ENCODE peak calls at places on chromosomes 16 and 17, in eight cellular contexts. R is right cardiac atrium, Z is IMR-90, T is aorta, S is lung, V is Peyer's patch, Q is spleen, B is hepatocyte. O is an unnamed sample. For H3K4me1, the result is how much of the 10 kb centered on the place peaks cover.

GRCh38 chr17:65020284-65020683 is 36.3 kb downstream of the GNA13 start:
- DNase-seq in Q (no peak), V (no peak), T (no peak), Z (peak), S (no peak), R (no peak), B (peak), O (no peak)

GRCh38 chr17:2689411-2690164 is 22.0 kb downstream of the CLUH start:
- DNase-seq in R (peak), Z (no peak), S (no peak), V (peak), B (peak), T (peak), Q (peak), O (no peak)

GRCh38 chr17:607341-608060 is 107.1 kb downstream of the VPS53 start:
- DNase-seq in R (no peak), S (no peak), V (no peak), T (no peak), B (no peak), Q (no peak), Z (peak), O (no peak)

GRCh38 chr16:56657555-56658430 is at the start of gene MT1F:
- DNase-seq in S (peak), T (peak), Z (peak), B (peak), V (peak), R (peak), Q (peak), O (peak)

GRCh38 chr16:56950881-56951771 is 10.6 kb upstream of the CETP start:
- DNase-seq in T (peak), S (peak), Q (peak), R (peak), Z (peak), B (peak), V (peak), O (peak)

GRCh38 chr17:29084476-29085148 is 41.7 kb downstream of the PIPOX start:
- DNase-seq in V (no peak), S (no peak), T (no peak), Q (no peak), B (peak), R (no peak), Z (peak), O (no peak)

GRCh38 chr17:76163919-76164318 is 22.9 kb upstream of the FOXJ1 start:
- DNase-seq in V (no peak), Z (no peak), R (no peak), T (no peak), Q (no peak), S (no peak), B (no peak), O (no peak)

GRCh38 chr17:72150632-72151460 is 30.0 kb downstream of the SOX9 start:
- DNase-seq in T (no peak), B (no peak), S (no peak), V (no peak), R (no peak), Q (no peak), Z (no peak), O (no peak)

GRCh38 chr16:16029431-16030011 is 80.1 kb downstream of the ABCC1 start:
- DNase-seq in Q (no peak), Z (peak), V (no peak), S (no peak), T (no peak), R (no peak), B (no peak), O (no peak)

GRCh38 chr17:47935961-47936360 is 5.4 kb upstream of the PNPO start:
- DNase-seq in S (no peak), V (no peak), T (no peak), R (no peak), Z (peak), Q (no peak), B (no peak), O (no peak)

GRCh38 chr16:19885456-19886060 is 910 bp upstream of the GPRC5B start:
- DNase-seq in T (no peak), Z (no peak), Q (peak), B (no peak), V (no peak), S (no peak), R (peak), O (no peak)

GRCh38 chr17:82871776-82872561 is 32.1 kb upstream of the ZNF750 start:
- DNase-seq in S (no peak), Q (peak), B (no peak), V (no peak), R (peak), Z (no peak), T (no peak), O (no peak)

GRCh38 chr17:82875418-82875856 is 35.6 kb upstream of the ZNF750 start:
- DNase-seq in Q (peak), Z (no peak), B (peak), R (no peak), T (no peak), S (peak), V (no peak), O (peak)

GRCh38 chr17:82872591-82873520 is 33.0 kb upstream of the ZNF750 start:
- DNase-seq in S (no peak), Q (no peak), Z (no peak), R (no peak), T (no peak), V (peak), B (no peak), O (no peak)

GRCh38 chr17:82874011-82874835 is 34.4 kb upstream of the ZNF750 start:
- DNase-seq in B (no peak), Z (no peak), T (no peak), S (peak), R (peak), V (no peak), Q (peak), O (peak)

DNA sequence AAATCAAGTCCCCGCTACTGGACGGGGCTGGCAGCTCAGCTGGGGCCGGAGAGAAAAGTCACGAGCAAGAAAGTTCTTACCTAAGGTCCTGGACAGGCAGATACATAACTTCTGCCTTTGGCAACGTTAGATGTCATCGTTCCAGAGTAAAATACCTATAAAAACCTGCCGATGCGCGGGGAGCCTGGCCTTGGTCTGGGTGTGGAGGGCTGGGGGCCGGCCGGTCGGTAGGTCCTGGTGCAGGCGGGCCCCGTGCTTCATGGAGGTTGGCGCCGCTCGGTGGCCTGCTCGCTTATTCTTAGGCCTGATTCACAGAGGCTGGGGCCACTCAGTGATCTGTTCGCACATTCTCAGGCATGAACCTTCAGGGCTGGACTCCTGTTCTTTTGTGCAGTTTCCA is 33.7 kb upstream of the ZNF750 start:
- DNase-seq in Z (no peak), B (no peak), V (no peak), T (no peak), Q (no peak), R (peak), S (no peak), O (no peak)
- H3K4me1 ChIP-seq in Z (under half), B (under half), V (under half), T (under half), Q (half or more), R (under half), S (under half), O (under half)

GRCh38 chr16:29684671-29685070 is 5.7 kb downstream of the QPRT start:
- DNase-seq in V (no peak), Z (no peak), S (no peak), R (no peak), B (no peak), T (no peak), Q (no peak), O (no peak)
- H3K4me1 ChIP-seq in V (under half), Z (under half), S (under half), R (under half), B (under half), T (under half), Q (under half), O (under half)

GRCh38 chr16:86911311-86911999 is 333.1 kb downstream of the FOXL1 start:
- DNase-seq in B (no peak), Z (no peak), V (no peak), S (no peak), Q (peak), R (no peak), T (no peak), O (no peak)

GRCh38 chr16:86913886-86914285 is 335.5 kb downstream of the FOXL1 start:
- DNase-seq in B (no peak), Q (no peak), S (no peak), R (no peak), Z (no peak), V (no peak), T (no peak), O (no peak)

GRCh38 chr16:86910821-86911220 is 332.5 kb downstream of the FOXL1 start:
- DNase-seq in B (no peak), V (no peak), S (no peak), Z (no peak), T (no peak), R (no peak), Q (no peak), O (no peak)

GRCh38 chr16:86909359-86910145 is 331.2 kb downstream of the FOXL1 start:
- DNase-seq in V (no peak), B (no peak), T (peak), S (no peak), Q (peak), R (no peak), Z (no peak), O (no peak)

DNA sequence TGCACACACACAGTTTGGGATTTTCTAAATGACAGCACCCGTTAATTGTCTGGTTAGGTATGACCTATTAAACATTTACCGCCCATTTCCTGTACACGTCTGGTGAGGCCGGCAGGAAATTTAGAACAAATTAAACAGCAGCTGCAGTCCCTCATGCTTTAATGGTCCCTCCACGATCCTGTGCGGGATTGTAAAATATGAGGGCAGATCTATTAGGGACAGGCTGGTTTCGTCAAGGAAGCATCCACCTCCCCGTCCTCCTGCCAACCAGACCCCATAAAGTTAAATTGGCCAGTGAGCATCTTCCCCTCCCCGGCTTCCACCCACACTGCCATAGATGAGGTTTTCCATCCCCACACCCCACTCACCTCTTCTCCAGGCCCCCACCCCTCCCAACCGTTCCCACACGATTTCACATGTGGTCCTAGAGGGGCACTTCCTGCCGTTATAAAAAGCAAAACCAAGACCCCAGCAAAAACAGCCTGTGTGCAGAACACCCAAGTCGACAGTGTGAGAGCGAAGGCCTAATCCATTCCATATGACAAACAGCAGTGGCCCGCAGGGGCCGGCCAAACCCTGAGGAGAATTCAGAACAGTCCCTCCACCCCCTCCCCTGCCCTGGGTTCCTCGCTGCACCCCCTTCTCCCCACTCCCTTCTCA is 331.9 kb downstream of the FOXL1 start:
- DNase-seq in B (peak), Q (peak), T (peak), S (no peak), V (no peak), Z (no peak), R (no peak), O (no peak)
- H3K4me1 ChIP-seq in B (under half), Q (under half), T (under half), S (under half), V (under half), Z (under half), R (under half), O (under half)

DNA sequence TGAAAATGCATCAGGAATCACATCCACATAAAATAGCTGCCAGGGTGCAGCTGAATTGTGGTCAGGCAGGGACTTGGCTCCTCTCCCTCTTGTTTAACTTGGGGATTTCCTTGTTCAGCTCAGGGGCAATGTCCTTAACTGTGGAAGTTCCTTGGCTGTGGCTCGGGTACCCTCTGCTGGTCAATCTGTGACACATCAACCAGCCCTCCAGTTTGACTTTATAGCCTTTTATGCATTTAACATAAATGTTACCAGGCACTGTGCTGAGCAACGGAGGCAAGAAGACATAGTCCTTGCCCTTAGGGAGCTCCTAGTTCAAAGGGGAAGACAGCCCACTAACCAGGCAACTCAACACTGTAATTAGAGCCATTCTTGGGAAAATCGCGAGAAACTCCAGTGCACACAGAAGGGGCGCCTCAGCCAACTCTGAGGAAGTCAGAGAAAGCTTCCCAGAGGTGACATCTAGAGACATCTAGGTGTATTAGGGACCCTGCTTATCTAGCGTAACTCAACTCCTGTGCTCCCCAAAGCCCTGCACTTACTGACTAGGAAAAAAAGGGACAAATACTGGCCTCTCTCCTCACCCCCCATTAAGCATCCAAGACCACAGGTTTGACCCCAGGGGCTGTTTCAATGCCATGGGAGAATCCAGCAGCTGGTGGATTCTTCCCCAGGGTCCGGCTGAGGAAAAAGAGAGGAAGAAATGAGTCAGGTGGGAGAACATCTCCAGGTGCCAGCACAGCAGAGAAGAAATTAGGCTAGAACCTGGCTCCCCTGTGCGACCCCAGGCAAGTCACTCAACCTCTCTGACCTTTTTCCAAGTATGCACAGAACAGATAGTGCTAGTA is 17.3 kb upstream of the EEF2K start:
- DNase-seq in B (peak), T (peak), Q (peak), V (peak), R (peak), S (peak), Z (peak), O (peak)
- H3K4me1 ChIP-seq in B (under half), T (under half), Q (under half), V (under half), R (under half), S (under half), Z (under half), O (under half)

GRCh38 chr17:42139093-42139492 is 15.7 kb downstream of the RAB5C start:
- DNase-seq in Q (no peak), B (no peak), T (no peak), R (no peak), V (no peak), Z (no peak), S (no peak), O (no peak)

GRCh38 chr17:42135151-42135550 is 12.5 kb downstream of the HSPB9 start:
- DNase-seq in B (no peak), Q (no peak), Z (no peak), S (no peak), R (no peak), T (no peak), V (no peak), O (no peak)

GRCh38 chr17:42135664-42136653 is 13.4 kb downstream of the HSPB9 start:
- DNase-seq in R (peak), S (peak), Z (peak), Q (peak), B (peak), V (peak), T (peak), O (no peak)

GRCh38 chr17:42133461-42134041 is 10.9 kb downstream of the HSPB9 start:
- DNase-seq in Z (no peak), Q (peak), B (no peak), R (no peak), T (no peak), V (peak), S (no peak), O (no peak)

GRCh38 chr17:42136654-42137051 is 14.0 kb downstream of the HSPB9 start:
- DNase-seq in R (no peak), B (no peak), V (no peak), Q (no peak), S (no peak), Z (no peak), T (no peak), O (no peak)
- H3K4me1 ChIP-seq in R (under half), B (under half), V (under half), Q (half or more), S (under half), Z (under half), T (under half), O (under half)

GRCh38 chr16:81533175-81533507 is 88.5 kb downstream of the CMIP start:
- DNase-seq in Q (no peak), V (no peak), S (no peak), T (no peak), R (no peak), Z (peak), B (no peak), O (no peak)

GRCh38 chr16:81532491-81533174 is 88.0 kb downstream of the CMIP start:
- DNase-seq in Z (no peak), Q (peak), S (no peak), V (no peak), R (no peak), B (no peak), T (no peak), O (no peak)

GRCh38 chr16:81531415-81531814 is 86.8 kb downstream of the CMIP start:
- DNase-seq in Z (no peak), S (no peak), T (no peak), R (no peak), B (no peak), Q (peak), V (no peak), O (peak)

GRCh38 chr16:81530296-81530721 is 85.7 kb downstream of the CMIP start:
- DNase-seq in Z (no peak), R (no peak), S (no peak), B (no peak), T (no peak), V (no peak), Q (peak), O (peak)

DNA sequence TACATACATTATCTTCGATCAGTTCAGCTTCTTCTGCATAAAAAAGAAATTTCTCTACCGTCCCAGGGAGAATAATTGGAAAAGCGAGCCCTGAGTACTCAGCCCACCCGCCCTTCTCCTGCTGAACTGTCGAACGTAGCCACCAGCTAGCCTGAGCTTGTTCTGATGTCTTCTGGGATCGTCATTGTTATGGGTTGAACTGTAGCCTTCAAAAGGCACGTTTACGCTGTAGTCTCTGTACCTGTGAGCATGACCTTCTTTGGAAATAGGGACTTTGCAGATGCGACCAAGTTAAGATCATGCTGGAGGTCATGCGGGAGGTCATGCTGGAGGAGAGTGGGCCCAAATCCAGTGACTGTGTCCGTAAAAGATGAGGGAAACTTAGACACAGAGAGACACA is 86.2 kb downstream of the CMIP start:
- DNase-seq in Q (no peak), R (no peak), T (no peak), S (no peak), Z (no peak), B (no peak), V (no peak), O (no peak)
- H3K4me1 ChIP-seq in Q (half or more), R (under half), T (under half), S (under half), Z (under half), B (under half), V (under half), O (under half)

GRCh38 chr16:88775825-88776224 is 9.2 kb downstream of the PIEZO1 start:
- DNase-seq in T (no peak), R (no peak), Z (no peak), B (no peak), S (no peak), V (no peak), Q (no peak), O (no peak)
- H3K4me1 ChIP-seq in T (under half), R (under half), Z (half or more), B (half or more), S (under half), V (under half), Q (half or more), O (under half)

DNA sequence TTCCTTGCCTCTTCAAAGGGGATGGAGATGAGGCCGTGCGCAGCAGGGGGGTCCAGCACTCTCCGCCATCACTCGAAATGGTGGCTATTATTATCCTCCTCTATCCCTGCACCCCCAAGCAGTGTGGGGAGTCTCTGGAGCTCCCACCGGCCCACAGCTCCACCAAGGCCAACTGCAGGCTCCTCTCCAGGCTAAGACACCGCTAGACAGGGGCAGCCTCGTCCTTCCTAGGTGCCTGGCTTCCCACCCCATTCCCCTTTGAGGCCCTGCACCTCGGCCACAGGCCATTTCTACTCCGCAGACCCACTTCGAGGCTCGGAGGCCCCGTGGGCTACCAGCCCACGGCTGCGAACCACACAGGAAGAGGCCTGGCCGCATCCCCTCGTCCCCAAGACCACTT is 39.6 kb upstream of the PABPN1L start:
- DNase-seq in S (no peak), Q (no peak), V (no peak), B (no peak), R (no peak), T (no peak), Z (no peak), O (no peak)
- H3K4me1 ChIP-seq in S (under half), Q (half or more), V (under half), B (under half), R (under half), T (under half), Z (under half), O (under half)

GRCh38 chr16:70687671-70688265 is 1.9 kb upstream of the MTSS2 start:
- DNase-seq in Q (no peak), R (peak), B (no peak), T (peak), V (no peak), Z (no peak), S (no peak), O (no peak)
- H3K4me1 ChIP-seq in Q (half or more), R (under half), B (half or more), T (under half), V (under half), Z (half or more), S (under half), O (under half)

O was measured in prostate gland.